ENCODE peak calls at places on chromosomes 11 and 22, in nine cellular contexts. K, L, G, M, S, N, I, U and D are unnamed samples.

GRCh38 chr22:37912171-37912570 is 6.1 kb downstream of the MICALL1 start:
- DNase-seq in K (no peak), L (no peak), G (no peak), M (no peak), S (no peak), N (no peak), I (no peak), U (no peak), D (no peak)

GRCh38 chr11:67437082-67437821 is at the start of gene PTPRCAP:
- DNase-seq in K (no peak), L (peak), G (no peak), M (no peak), S (no peak), N (peak), I (no peak), U (no peak), D (no peak)

GRCh38 chr11:129115652-129116585 is 76.2 kb downstream of the ARHGAP32 start:
- DNase-seq in K (no peak), L (no peak), G (no peak), M (peak), S (no peak), N (no peak), I (no peak), U (peak), D (no peak)

GRCh38 chr11:12599408-12600143 is 74.6 kb upstream of the TEAD1 start:
- DNase-seq in K (peak), L (peak), G (no peak), M (peak), S (peak), N (peak), I (peak), U (no peak), D (no peak)

GRCh38 chr22:37972527-37972926 is 11.8 kb downstream of the SOX10 start:
- DNase-seq in K (no peak), L (no peak), G (no peak), M (no peak), S (no peak), N (no peak), I (peak), U (no peak), D (no peak)

GRCh38 chr22:27435839-27436581 is 365.5 kb downstream of the MN1 start:
- DNase-seq in K (peak), L (no peak), G (peak), M (no peak), S (no peak), N (peak), I (peak), U (peak), D (no peak)

GRCh38 chr22:44107341-44107740 is 73.4 kb upstream of the PARVG start:
- DNase-seq in K (no peak), L (no peak), G (no peak), M (no peak), S (no peak), N (no peak), I (no peak), U (no peak), D (no peak)

GRCh38 chr11:65927904-65928397 is 8.7 kb downstream of the DRAP1 start:
- DNase-seq in K (no peak), L (peak), G (no peak), M (no peak), S (no peak), N (peak), I (no peak), U (no peak), D (no peak)

GRCh38 chr11:18671246-18671645 is 27.3 kb upstream of the TMEM86A start:
- DNase-seq in K (no peak), L (no peak), G (no peak), M (no peak), S (no peak), N (no peak), I (no peak), U (no peak), D (no peak)

GRCh38 chr22:47517062-47517461 is 754.6 kb downstream of the TBC1D22A start:
- DNase-seq in K (no peak), L (no peak), G (no peak), M (no peak), S (no peak), N (no peak), I (no peak), U (no peak), D (no peak)

GRCh38 chr22:47512617-47513016 is 750.2 kb downstream of the TBC1D22A start:
- DNase-seq in K (no peak), L (no peak), G (no peak), M (no peak), S (no peak), N (no peak), I (no peak), U (no peak), D (no peak)

GRCh38 chr22:47515384-47516125 is 753.1 kb downstream of the TBC1D22A start:
- DNase-seq in K (no peak), L (no peak), G (no peak), M (peak), S (no peak), N (no peak), I (no peak), U (no peak), D (no peak)
- TF ChIP-seq CTCF in K (no peak), L (no peak), G (no peak), M (peak), S (no peak), N (no peak), I (no peak), U (no peak), D (no peak)

GRCh38 chr11:75525433-75526191 is at the start of gene GDPD5:
- DNase-seq in K (peak), L (peak), G (peak), M (peak), S (peak), N (peak), I (peak), U (peak), D (peak)
- TF ChIP-seq POLR2A in K (peak), L (no peak), G (no peak), M (peak), S (peak), N (peak), I (no peak), U (no peak), D (peak)

DNA sequence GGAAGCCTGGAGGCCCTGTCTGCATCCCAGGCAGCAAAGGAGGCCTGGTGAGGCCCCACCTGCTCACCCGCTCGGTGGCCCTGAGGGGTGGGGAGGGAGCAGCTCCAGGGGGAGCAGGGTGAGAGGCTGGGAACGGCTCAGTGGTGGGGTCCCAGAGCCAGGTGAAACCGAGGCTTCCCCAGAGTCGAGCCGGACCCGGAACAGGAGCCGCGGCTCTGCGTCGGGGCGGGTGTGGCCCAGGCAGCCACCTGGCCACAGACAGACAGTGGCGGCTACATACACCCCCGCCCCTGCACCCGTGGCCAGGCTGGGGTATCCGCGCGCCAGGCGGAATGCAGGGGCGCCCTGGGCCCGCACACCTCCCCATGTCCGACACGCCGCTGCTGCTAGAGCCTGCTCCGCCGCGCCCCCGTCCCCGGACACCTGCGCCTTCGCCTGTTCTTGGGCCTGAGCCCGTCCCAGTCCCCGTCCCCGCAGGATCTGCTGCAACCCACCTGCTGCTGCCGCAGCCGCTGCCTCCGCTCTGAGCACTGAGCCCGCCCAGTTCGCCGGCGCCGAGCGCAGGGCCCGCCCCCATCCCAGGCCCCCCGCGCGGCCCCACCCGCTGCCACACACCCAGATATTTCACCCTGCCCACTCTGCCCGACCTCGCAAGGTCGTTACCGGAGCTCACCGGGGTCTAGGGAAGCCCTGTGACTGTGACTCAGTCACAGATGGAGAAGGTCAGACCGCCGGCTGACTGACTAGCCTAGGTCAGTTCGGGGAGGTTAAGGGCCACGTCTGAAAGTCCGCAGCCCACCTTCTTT is at the start of gene SLC7A4:
- DNase-seq in K (no peak), L (peak), G (no peak), M (no peak), S (peak), N (peak), I (peak), U (no peak), D (peak)
- H3K4me3 ChIP-seq in K (no peak), L (peak), G (peak), M (no peak), S (peak), N (no peak), I (peak), U (no peak), D (peak)

GRCh38 chr22:29584975-29585374 is 4.1 kb upstream of the NIPSNAP1 start:
- DNase-seq in K (no peak), L (no peak), G (no peak), M (no peak), S (no peak), N (no peak), I (no peak), U (no peak), D (no peak)

GRCh38 chr22:29593923-29594322 is 9.5 kb upstream of the NF2 start:
- DNase-seq in K (no peak), L (no peak), G (no peak), M (no peak), S (no peak), N (no peak), I (no peak), U (no peak), D (no peak)

DNA sequence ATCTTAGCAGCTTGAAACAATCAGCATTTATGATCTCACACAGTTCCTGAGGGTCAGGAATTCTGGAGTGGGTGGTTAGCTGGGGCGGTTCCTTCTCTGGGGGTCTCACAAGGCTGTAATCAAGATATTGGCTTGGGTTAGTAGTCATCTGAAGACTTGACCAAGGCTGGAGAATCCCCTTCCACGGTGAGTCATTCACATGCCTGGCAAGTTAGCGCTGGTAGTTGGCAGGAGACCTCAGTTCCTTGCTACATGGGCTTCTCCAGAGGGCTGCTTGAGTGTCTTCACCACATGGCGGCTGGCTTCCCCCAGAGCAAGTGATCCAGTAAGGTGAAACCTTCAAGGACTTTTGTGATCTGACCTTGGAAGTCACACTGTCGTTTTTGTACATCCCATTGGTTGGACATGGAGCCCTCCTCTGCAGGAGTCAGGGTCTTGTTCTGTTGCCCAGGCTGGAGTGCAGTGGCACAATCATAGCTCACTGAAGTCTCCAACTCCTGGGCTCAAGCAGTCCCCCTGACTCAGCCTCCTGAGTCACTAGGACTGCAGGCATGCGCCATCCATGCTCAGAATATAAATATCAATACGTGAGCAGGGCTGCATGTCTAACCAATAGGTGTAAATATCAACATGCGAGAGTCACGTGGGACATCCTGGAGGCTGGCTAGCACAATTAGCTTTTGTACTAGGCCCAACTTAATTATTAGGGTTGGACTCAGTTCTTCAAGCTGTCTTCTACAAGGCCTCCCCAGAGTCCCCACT is 7.2 kb upstream of the NIPSNAP1 start:
- DNase-seq in K (no peak), L (no peak), G (no peak), M (peak), S (no peak), N (no peak), I (no peak), U (peak), D (no peak)
- TF ChIP-seq CTCF in K (no peak), L (no peak), G (no peak), M (no peak), S (no peak), N (no peak), I (no peak), U (no peak), D (no peak)

GRCh38 chr11:10453261-10453660 is 1.8 kb upstream of the AMPD3 start:
- DNase-seq in K (no peak), L (no peak), G (no peak), M (no peak), S (no peak), N (no peak), I (no peak), U (peak), D (no peak)

GRCh38 chr11:10452211-10452767 is 2.8 kb upstream of the AMPD3 start:
- DNase-seq in K (no peak), L (no peak), G (no peak), M (no peak), S (no peak), N (no peak), I (no peak), U (peak), D (no peak)

GRCh38 chr11:10451399-10452116 is 3.5 kb upstream of the AMPD3 start:
- DNase-seq in K (no peak), L (no peak), G (no peak), M (no peak), S (no peak), N (no peak), I (no peak), U (no peak), D (no peak)

GRCh38 chr11:10454506-10454901 is 560 bp upstream of the AMPD3 start:
- DNase-seq in K (no peak), L (no peak), G (no peak), M (no peak), S (no peak), N (no peak), I (no peak), U (no peak), D (no peak)

DNA sequence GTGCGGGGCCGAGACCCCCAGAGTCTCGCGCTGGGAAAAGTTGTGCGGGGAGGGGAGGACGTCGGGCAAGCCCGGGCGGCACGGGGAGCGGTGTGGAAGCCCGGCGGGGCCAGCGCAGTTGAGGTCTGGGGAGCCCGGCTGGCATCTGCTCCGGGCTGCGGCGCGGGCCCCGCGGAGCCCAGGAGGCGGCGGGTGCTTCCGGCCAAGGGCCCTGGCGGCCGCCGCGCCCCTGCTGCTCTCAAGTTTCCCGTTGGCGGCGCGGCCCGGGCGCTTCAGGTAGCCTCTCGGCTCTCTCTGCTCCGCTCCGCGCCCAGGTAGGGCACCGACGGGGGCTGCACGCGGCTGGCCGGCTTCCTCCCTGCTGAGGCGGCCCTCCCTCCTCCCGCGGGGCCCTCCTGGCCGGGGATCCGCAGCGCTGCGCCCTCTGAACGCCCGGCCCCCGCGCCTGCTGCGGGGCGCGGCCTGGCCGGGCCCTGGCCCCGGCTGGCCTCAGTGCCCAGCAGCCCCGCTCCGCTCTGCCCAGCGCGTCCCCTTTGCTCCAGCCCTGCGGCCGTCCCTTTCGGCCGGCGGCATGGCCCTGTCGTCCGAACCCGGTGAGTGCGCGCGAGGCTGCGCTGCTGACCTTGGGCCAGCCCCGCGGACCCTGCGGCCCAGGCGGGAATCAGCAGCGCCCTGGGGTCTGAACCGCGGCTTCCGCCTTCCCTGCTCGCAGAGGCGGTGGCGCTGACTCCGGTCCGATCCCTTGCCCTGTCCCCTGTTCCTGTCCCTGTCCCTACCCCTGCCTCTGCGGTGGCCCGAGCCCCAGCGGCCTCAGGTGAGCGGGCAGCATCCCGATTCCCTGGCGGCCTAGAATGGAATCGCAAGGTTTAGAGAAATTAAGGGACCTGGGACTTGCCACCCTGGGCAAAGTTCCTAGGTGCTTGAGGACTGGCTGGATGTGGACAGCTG is 4.3 kb upstream of the AMPD3 start:
- DNase-seq in K (peak), L (peak), G (no peak), M (peak), S (peak), N (peak), I (peak), U (no peak), D (no peak)
- TF ChIP-seq POLR2A in K (no peak), L (no peak), G (no peak), M (no peak), S (no peak), N (peak), I (no peak), U (no peak), D (peak)

DNA sequence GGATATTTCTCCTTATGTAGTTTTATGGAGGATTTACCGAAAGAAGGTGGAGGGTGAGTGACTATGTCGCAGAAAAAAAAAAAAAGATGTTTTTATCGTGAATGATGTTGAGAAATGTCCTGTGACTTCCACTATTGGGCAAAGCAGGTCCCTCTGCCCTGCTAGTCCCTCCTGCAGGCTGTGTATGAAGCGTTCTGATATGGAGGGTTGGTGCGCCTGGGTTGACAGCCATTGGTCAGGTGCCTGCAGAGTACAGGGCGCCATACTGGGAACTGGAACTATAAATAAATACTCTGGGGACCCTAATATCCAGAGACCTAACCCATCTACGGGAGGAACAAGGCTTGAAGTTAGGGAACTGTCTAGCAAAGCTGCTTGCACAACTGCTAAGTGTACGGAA is 1.5 kb downstream of the IL17RA start:
- DNase-seq in K (no peak), L (no peak), G (peak), M (no peak), S (no peak), N (no peak), I (no peak), U (no peak), D (no peak)
- H3K4me3 ChIP-seq in K (no peak), L (peak), G (peak), M (no peak), S (no peak), N (no peak), I (no peak), U (peak), D (peak)

DNA sequence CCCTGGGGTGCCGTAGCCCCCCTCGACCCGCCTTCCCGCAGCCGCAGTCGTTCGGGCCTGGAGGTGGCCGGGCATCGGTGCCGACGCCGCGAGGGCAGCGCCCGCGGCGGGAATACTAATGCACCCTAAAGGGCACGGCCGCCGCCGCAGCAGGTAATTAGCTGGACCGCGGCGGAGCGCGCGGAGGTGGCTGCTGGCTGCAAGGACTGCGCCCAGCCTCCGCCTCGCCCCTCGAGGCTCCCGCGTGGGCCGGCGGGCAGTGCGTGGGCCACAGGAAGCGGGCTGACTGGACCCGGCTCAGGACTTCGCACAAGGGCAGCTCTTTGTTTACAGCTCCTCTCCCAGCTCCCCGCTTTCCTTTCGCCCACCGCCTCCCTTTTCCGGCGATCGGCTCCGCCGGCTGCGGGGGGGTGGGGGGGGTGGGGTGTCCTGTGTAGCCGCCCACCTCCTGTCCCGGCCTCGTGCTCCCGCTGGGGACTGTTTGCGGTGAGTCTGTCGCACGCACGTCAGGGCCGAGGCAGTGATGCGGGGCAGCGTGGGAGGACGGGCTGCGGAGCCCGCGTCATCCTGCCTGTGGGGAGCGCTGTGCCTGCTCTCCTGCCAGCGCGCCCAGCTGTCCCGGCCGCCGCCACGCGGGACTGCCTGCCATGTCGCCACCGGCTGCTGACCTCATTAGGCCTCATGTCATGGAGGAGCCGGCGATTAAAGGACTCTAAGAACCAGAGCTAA is 53.2 kb downstream of the GRIK4 start:
- DNase-seq in K (no peak), L (no peak), G (no peak), M (no peak), S (no peak), N (no peak), I (peak), U (peak), D (no peak)
- TF ChIP-seq CTCF in K (no peak), L (no peak), G (no peak), M (no peak), S (peak), N (no peak), I (no peak), U (peak), D (no peak)

GRCh38 chr11:16157327-16157726 is 199.0 kb downstream of the SOX6 start:
- DNase-seq in K (no peak), L (no peak), G (no peak), M (no peak), S (no peak), N (no peak), I (no peak), U (no peak), D (no peak)
- TF ChIP-seq POLR2A in K (no peak), L (no peak), G (no peak), M (no peak), S (no peak), N (no peak), I (no peak), U (no peak), D (no peak)